ENCODE peak calls at places on chromosomes 3 and 15, in five cellular contexts. One of them, this sample, is unnamed.

GRCh38 chr3:122092460-122093165 is 37.5 kb downstream of the CD86 start:
- DNase-seq in HFF-Myc: no peak
- DNase-seq in AG09309: no peak
- DNase-seq in ovary: no peak
- DNase-seq in stomach: no peak
- DNase-seq in this sample: no peak

GRCh38 chr3:180073561-180073960 is 36.8 kb upstream of the PEX5L start:
- DNase-seq in AG09309: no peak
- DNase-seq in ovary: no peak
- DNase-seq in stomach: no peak
- DNase-seq in HFF-Myc: no peak
- DNase-seq in this sample: no peak

GRCh38 chr3:45153658-45154437 is 7.7 kb upstream of the CDCP1 start:
- DNase-seq in HFF-Myc: no peak
- DNase-seq in ovary: no peak
- DNase-seq in AG09309: no peak
- DNase-seq in stomach: no peak
- DNase-seq in this sample: no peak

GRCh38 chr3:185084883-185085282 is 68.0 kb downstream of the C3orf70 start:
- DNase-seq in ovary: no peak
- DNase-seq in stomach: no peak
- DNase-seq in HFF-Myc: no peak
- DNase-seq in AG09309: peak; percentile 75
- DNase-seq in this sample: no peak

GRCh38 chr3:94226058-94226457 is 163.2 kb downstream of the NSUN3 start:
- DNase-seq in stomach: no peak
- DNase-seq in HFF-Myc: no peak
- DNase-seq in AG09309: no peak
- DNase-seq in ovary: no peak
- DNase-seq in this sample: no peak

GRCh38 chr3:119695480-119695879 is 7.3 kb upstream of the CFAP91 start:
- DNase-seq in ovary: no peak
- DNase-seq in stomach: no peak
- DNase-seq in AG09309: no peak
- DNase-seq in HFF-Myc: no peak
- DNase-seq in this sample: no peak

GRCh38 chr3:72722930-72723726 is 125.1 kb downstream of the SHQ1 start:
- DNase-seq in HFF-Myc: no peak
- DNase-seq in stomach: peak; percentile 38
- DNase-seq in ovary: no peak
- DNase-seq in AG09309: peak; percentile 32
- DNase-seq in this sample: no peak

GRCh38 chr3:143977326-143978262 is 6.0 kb downstream of the DIPK2A start:
- DNase-seq in stomach: no peak
- DNase-seq in HFF-Myc: no peak
- DNase-seq in ovary: no peak
- DNase-seq in AG09309: no peak
- DNase-seq in this sample: no peak

GRCh38 chr15:29403778-29404177 is 134.2 kb upstream of the NSMCE3 start:
- DNase-seq in stomach: no peak
- DNase-seq in AG09309: no peak
- DNase-seq in HFF-Myc: no peak
- DNase-seq in ovary: no peak
- DNase-seq in this sample: no peak

GRCh38 chr3:54660599-54661210 is 267.2 kb downstream of the LRTM1 start:
- DNase-seq in AG09309: peak; percentile 4
- DNase-seq in stomach: no peak
- DNase-seq in HFF-Myc: no peak
- DNase-seq in ovary: no peak
- DNase-seq in this sample: no peak

GRCh38 chr15:92681141-92681622 is 25.6 kb upstream of the FAM174B start:
- DNase-seq in ovary: no peak
- DNase-seq in HFF-Myc: peak; percentile 30
- DNase-seq in AG09309: peak; percentile 91
- DNase-seq in stomach: no peak
- DNase-seq in this sample: no peak

GRCh38 chr3:18058666-18059065 is 316.2 kb upstream of the TBC1D5 start:
- DNase-seq in HFF-Myc: no peak
- DNase-seq in stomach: no peak
- DNase-seq in ovary: no peak
- DNase-seq in AG09309: no peak
- DNase-seq in this sample: no peak

GRCh38 chr3:197491923-197492664 is 63.7 kb downstream of the BDH1 start:
- DNase-seq in ovary: no peak
- DNase-seq in AG09309: no peak
- DNase-seq in HFF-Myc: no peak
- DNase-seq in stomach: no peak
- DNase-seq in this sample: no peak

GRCh38 chr15:71461748-71462147 is 346.5 kb downstream of the THSD4 start:
- DNase-seq in stomach: peak; percentile 45
- DNase-seq in HFF-Myc: no peak
- DNase-seq in AG09309: no peak
- DNase-seq in ovary: no peak
- DNase-seq in this sample: no peak

GRCh38 chr3:184562875-184563568 is 1.4 kb downstream of the EPHB3 start:
- DNase-seq in stomach: no peak
- DNase-seq in HFF-Myc: no peak
- DNase-seq in ovary: peak; percentile 58
- DNase-seq in AG09309: no peak
- DNase-seq in this sample: no peak

GRCh38 chr3:172125963-172126403 is 86.6 kb downstream of the FNDC3B start:
- DNase-seq in stomach: peak; percentile 73
- DNase-seq in AG09309: no peak
- DNase-seq in ovary: no peak
- DNase-seq in HFF-Myc: peak; percentile 86
- DNase-seq in this sample: no peak

GRCh38 chr3:95627293-95627692 is 1187.1 kb upstream of the EPHA6 start:
- DNase-seq in stomach: no peak
- DNase-seq in AG09309: no peak
- DNase-seq in ovary: no peak
- DNase-seq in HFF-Myc: no peak
- DNase-seq in this sample: no peak
- H3K4me3 ChIP-seq in stomach: no peak overlapping the region
- H3K4me3 ChIP-seq in AG09309: no peak overlapping the region
- H3K4me3 ChIP-seq in ovary: no peak overlapping the region
- H3K4me3 ChIP-seq in HFF-Myc: no peak overlapping the region
- H3K4me3 ChIP-seq in this sample: no peak overlapping the region

GRCh38 chr3:15243822-15244482 is 37.9 kb downstream of the CAPN7 start:
- DNase-seq in ovary: no peak
- DNase-seq in AG09309: no peak
- DNase-seq in HFF-Myc: no peak
- DNase-seq in stomach: no peak
- DNase-seq in this sample: no peak

GRCh38 chr3:15246186-15246585 is 40.1 kb downstream of the CAPN7 start:
- DNase-seq in HFF-Myc: no peak
- DNase-seq in ovary: no peak
- DNase-seq in AG09309: no peak
- DNase-seq in stomach: no peak
- DNase-seq in this sample: no peak

GRCh38 chr3:15241341-15241740 is 35.3 kb downstream of the CAPN7 start:
- DNase-seq in AG09309: no peak
- DNase-seq in ovary: peak; percentile 69
- DNase-seq in HFF-Myc: no peak
- DNase-seq in stomach: no peak
- DNase-seq in this sample: no peak
- TF ChIP-seq CTCF in AG09309: peak; percentile 41
- TF ChIP-seq CTCF in ovary: peak; percentile 55
- TF ChIP-seq CTCF in HFF-Myc: peak; percentile 48
- TF ChIP-seq CTCF in stomach: no peak
- TF ChIP-seq CTCF in this sample: peak; percentile 38

GRCh38 chr15:68354268-68354667 is 76.7 kb downstream of the FEM1B start:
- DNase-seq in AG09309: no peak
- DNase-seq in ovary: no peak
- DNase-seq in HFF-Myc: no peak
- DNase-seq in stomach: no peak
- DNase-seq in this sample: no peak
- H3K4me3 ChIP-seq in AG09309: no peak overlapping the region
- H3K4me3 ChIP-seq in ovary: no peak overlapping the region
- H3K4me3 ChIP-seq in HFF-Myc: no peak overlapping the region
- H3K4me3 ChIP-seq in stomach: no peak overlapping the region
- H3K4me3 ChIP-seq in this sample: no peak overlapping the region

GRCh38 chr15:26974120-26974780 is 3.3 kb downstream of the GABRG3 start:
- DNase-seq in AG09309: no peak
- DNase-seq in ovary: no peak
- DNase-seq in HFF-Myc: no peak
- DNase-seq in stomach: no peak
- DNase-seq in this sample: peak; percentile 6
- TF ChIP-seq CTCF in AG09309: no peak
- TF ChIP-seq CTCF in ovary: no peak
- TF ChIP-seq CTCF in HFF-Myc: peak; percentile 37
- TF ChIP-seq CTCF in stomach: no peak
- TF ChIP-seq CTCF in this sample: peak; percentile 65

GRCh38 chr3:193812078-193812725 is 219.2 kb downstream of the OPA1 start:
- DNase-seq in stomach: no peak
- DNase-seq in AG09309: no peak
- DNase-seq in ovary: no peak
- DNase-seq in HFF-Myc: no peak
- DNase-seq in this sample: no peak
- H3K4me3 ChIP-seq in stomach: no peak overlapping the region
- H3K4me3 ChIP-seq in AG09309: no peak overlapping the region
- H3K4me3 ChIP-seq in ovary: no peak overlapping the region
- H3K4me3 ChIP-seq in HFF-Myc: no peak overlapping the region
- H3K4me3 ChIP-seq in this sample: no peak overlapping the region